ENCODE peak calls at places on chromosomes 2 and 18, in seven cellular contexts. F is HCT116; L is CD4-positive, alpha-beta T cell; P is GM10248; O is MM.1S; K is colonic mucosa; J is GM13977. Z is an unnamed sample.

GRCh38 chr2:232422051-232422450 is 15.4 kb downstream of the ALPG start:
- DNase-seq in F (no peak), L (no peak), P (no peak), O (no peak), K (no peak), J (no peak), Z (no peak)

GRCh38 chr2:85506768-85507181 is 32.2 kb upstream of the MAT2A start:
- DNase-seq in F (no peak), L (no peak), P (no peak), O (no peak), K (no peak), J (no peak), Z (no peak)

GRCh38 chr2:104844813-104845551 is 8.9 kb upstream of the POU3F3 start:
- DNase-seq in F (no peak), L (no peak), P (peak), O (no peak), K (no peak), J (peak), Z (no peak)

GRCh38 chr18:80112623-80113248 is 3.7 kb downstream of the ADNP2 start:
- DNase-seq in F (no peak), L (no peak), P (no peak), O (no peak), K (no peak), J (no peak), Z (no peak)

GRCh38 chr2:149611100-149611820 is 23.7 kb upstream of the MMADHC start:
- DNase-seq in F (no peak), L (no peak), P (no peak), O (no peak), K (no peak), J (no peak), Z (no peak)

GRCh38 chr2:15173506-15173905 is 387.6 kb downstream of the NBAS start:
- DNase-seq in F (no peak), L (no peak), P (no peak), O (no peak), K (no peak), J (no peak), Z (no peak)

GRCh38 chr2:114464961-114465706 is 22.7 kb downstream of the DPP10 start:
- DNase-seq in F (no peak), L (no peak), P (no peak), O (no peak), K (no peak), J (no peak), Z (no peak)

GRCh38 chr2:226116346-226116745 is 683.3 kb downstream of the IRS1 start:
- DNase-seq in F (no peak), L (no peak), P (no peak), O (no peak), K (no peak), J (no peak), Z (no peak)

GRCh38 chr18:7369006-7369405 is 138.1 kb downstream of the LRRC30 start:
- DNase-seq in F (no peak), L (no peak), P (no peak), O (no peak), K (no peak), J (no peak), Z (no peak)

GRCh38 chr2:236164201-236164982 is 3.8 kb downstream of the GBX2 start:
- DNase-seq in F (no peak), L (no peak), P (no peak), O (no peak), K (no peak), J (peak), Z (peak)

GRCh38 chr2:38446418-38446817 is 69.3 kb upstream of the ATL2 start:
- DNase-seq in F (no peak), L (no peak), P (no peak), O (no peak), K (no peak), J (no peak), Z (no peak)

GRCh38 chr2:164430166-164430783 is 191.0 kb downstream of the GRB14 start:
- DNase-seq in F (peak), L (no peak), P (no peak), O (peak), K (peak), J (no peak), Z (no peak)

GRCh38 chr2:156784034-156784433 is 347.9 kb downstream of the GPD2 start:
- DNase-seq in F (no peak), L (no peak), P (no peak), O (no peak), K (peak), J (no peak), Z (no peak)

GRCh38 chr2:206424134-206424533 is 19.2 kb upstream of the ADAM23 start:
- DNase-seq in F (no peak), L (no peak), P (no peak), O (no peak), K (no peak), J (no peak), Z (no peak)

GRCh38 chr2:179336782-179337534 is 72.3 kb upstream of the SESTD1 start:
- DNase-seq in F (no peak), L (no peak), P (no peak), O (no peak), K (no peak), J (no peak), Z (peak)

GRCh38 chr2:179338681-179339080 is 74.0 kb upstream of the SESTD1 start:
- DNase-seq in F (no peak), L (no peak), P (no peak), O (no peak), K (no peak), J (no peak), Z (no peak)

GRCh38 chr2:179331066-179331465 is 66.4 kb upstream of the SESTD1 start:
- DNase-seq in F (no peak), L (no peak), P (no peak), O (no peak), K (no peak), J (no peak), Z (no peak)

GRCh38 chr2:179332903-179333302 is 68.3 kb upstream of the SESTD1 start:
- DNase-seq in F (no peak), L (no peak), P (no peak), O (no peak), K (no peak), J (no peak), Z (no peak)

GRCh38 chr2:179335732-179336131 is 71.1 kb upstream of the SESTD1 start:
- DNase-seq in F (no peak), L (no peak), P (no peak), O (no peak), K (no peak), J (no peak), Z (no peak)
- TF ChIP-seq CTCF in F (no peak), L (no peak), P (no peak), O (no peak), K (no peak), J (no peak), Z (no peak)

GRCh38 chr2:222964632-222965031 is 87.4 kb upstream of the KCNE4 start:
- DNase-seq in F (no peak), L (no peak), P (no peak), O (no peak), K (no peak), J (no peak), Z (no peak)

GRCh38 chr2:222960126-222960525 is 91.9 kb upstream of the KCNE4 start:
- DNase-seq in F (no peak), L (no peak), P (peak), O (no peak), K (no peak), J (no peak), Z (no peak)

GRCh38 chr2:222959358-222959757 is 92.6 kb upstream of the KCNE4 start:
- DNase-seq in F (peak), L (no peak), P (no peak), O (no peak), K (no peak), J (no peak), Z (no peak)
- TF ChIP-seq CTCF in F (peak), L (no peak), P (no peak), O (no peak), K (no peak), J (no peak), Z (peak)

GRCh38 chr2:193462411-193462810 is 1267.7 kb upstream of the TMEFF2 start:
- DNase-seq in F (no peak), L (no peak), P (no peak), O (no peak), K (no peak), J (no peak), Z (no peak)
- TF ChIP-seq CTCF in F (no peak), L (no peak), P (no peak), O (no peak), K (no peak), J (no peak), Z (no peak)

DNA sequence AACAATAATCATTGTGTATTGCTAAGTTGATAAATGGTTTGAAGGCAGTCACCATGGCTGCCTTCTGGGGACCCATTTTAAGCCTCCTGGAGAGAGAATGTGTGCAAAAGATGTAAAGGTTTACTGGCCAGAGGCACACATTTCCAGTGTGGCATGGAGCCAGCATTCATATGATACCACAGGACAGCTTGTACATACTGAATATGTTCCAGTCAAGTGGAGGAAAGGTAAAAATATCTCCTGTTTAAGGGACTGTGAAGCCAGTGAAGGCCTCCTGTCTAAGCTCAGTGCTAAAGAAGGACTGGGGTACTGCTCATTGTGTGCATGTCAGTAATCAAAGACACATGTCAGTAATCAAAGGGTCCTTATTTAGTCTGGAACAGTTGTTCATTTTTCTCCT is 119.2 kb downstream of the BABAM2 start:
- DNase-seq in F (no peak), L (no peak), P (no peak), O (no peak), K (no peak), J (no peak), Z (no peak)
- TF ChIP-seq CTCF in F (no peak), L (no peak), P (no peak), O (no peak), K (no peak), J (no peak), Z (no peak)

GRCh38 chr18:58495202-58495601 is 133.7 kb downstream of the ALPK2 start:
- DNase-seq in F (no peak), L (no peak), P (no peak), O (no peak), K (no peak), J (no peak), Z (no peak)

GRCh38 chr18:58496231-58496630 is 132.7 kb downstream of the ALPK2 start:
- DNase-seq in F (no peak), L (no peak), P (no peak), O (no peak), K (no peak), J (no peak), Z (no peak)

GRCh38 chr18:58495634-58496033 is 133.3 kb downstream of the ALPK2 start:
- DNase-seq in F (no peak), L (no peak), P (peak), O (no peak), K (no peak), J (peak), Z (no peak)

GRCh38 chr18:58497845-58498244 is 131.0 kb downstream of the ALPK2 start:
- DNase-seq in F (no peak), L (no peak), P (no peak), O (no peak), K (no peak), J (no peak), Z (no peak)

DNA sequence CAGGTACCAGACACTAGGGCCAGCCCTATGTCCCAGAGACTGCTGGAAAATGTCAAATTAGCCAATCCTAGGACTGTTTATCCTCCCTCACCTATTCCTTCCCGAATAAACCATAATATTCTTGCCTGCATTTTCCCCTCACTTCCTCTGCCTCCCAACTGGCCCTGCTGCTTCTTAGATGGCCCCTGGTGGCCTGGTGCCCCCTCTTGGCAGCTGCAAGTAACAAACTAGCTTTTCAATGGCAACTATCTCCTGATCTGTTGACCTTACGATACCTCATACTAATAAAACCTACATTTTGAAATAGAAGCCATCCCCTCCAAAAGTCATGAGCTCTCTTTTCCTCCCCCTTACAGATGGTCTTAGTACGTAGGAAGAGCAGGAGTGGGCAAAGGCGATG is 132.0 kb downstream of the ALPK2 start:
- DNase-seq in F (peak), L (no peak), P (no peak), O (no peak), K (no peak), J (no peak), Z (no peak)
- TF ChIP-seq CTCF in F (peak), L (no peak), P (peak), O (peak), K (peak), J (peak), Z (peak)